ENCODE peak calls at places on chromosome X, in seven cellular contexts. P is neuronal stem cell; B is breast epithelium; E is BE2C; G is SJSA1; R is AG04450; C is CD4-positive, CD25-positive, alpha-beta regulatory T cell. V is an unnamed sample. For H3K27me3, the result is how much of the 10 kb centered on the place peaks cover.

GRCh38 chrX:29040160-29040559 is 452.9 kb downstream of the IL1RAPL1 start:
- DNase-seq in P (no peak), B (no peak), E (no peak), G (no peak), R (no peak), C (no peak), V (no peak)

GRCh38 chrX:4185086-4185485 is 471.6 kb upstream of the PRKX start:
- DNase-seq in P (no peak), B (no peak), E (no peak), G (no peak), R (no peak), C (no peak), V (no peak)

GRCh38 chrX:11899091-11899490 is 141.1 kb downstream of the MSL3 start:
- DNase-seq in P (no peak), B (no peak), E (no peak), G (peak), R (no peak), C (no peak), V (peak)

GRCh38 chrX:18951032-18951431 is 32.9 kb downstream of the PHKA2 start:
- DNase-seq in P (no peak), B (no peak), E (no peak), G (no peak), R (no peak), C (no peak), V (no peak)

GRCh38 chrX:37541991-37542390 is 29.5 kb upstream of the LANCL3 start:
- DNase-seq in P (no peak), B (no peak), E (no peak), G (no peak), R (no peak), C (no peak), V (no peak)

GRCh38 chrX:68571292-68572256 is 72.7 kb downstream of the YIPF6 start:
- DNase-seq in P (no peak), B (no peak), E (no peak), G (peak), R (peak), C (no peak), V (peak)

GRCh38 chrX:57286507-57287251 is at the start of gene FAAH2:
- DNase-seq in P (no peak), B (peak), E (no peak), G (no peak), R (no peak), C (peak), V (peak)

GRCh38 chrX:153488231-153488914 is 6.4 kb upstream of the BGN start:
- DNase-seq in P (no peak), B (no peak), E (no peak), G (no peak), R (no peak), C (no peak), V (no peak)

GRCh38 chrX:110733166-110733565 is 62.5 kb downstream of the CHRDL1 start:
- DNase-seq in P (no peak), B (no peak), E (no peak), G (no peak), R (no peak), C (no peak), V (no peak)

GRCh38 chrX:40368611-40369061 is 212.1 kb upstream of the ATP6AP2 start:
- DNase-seq in P (no peak), B (no peak), E (no peak), G (peak), R (no peak), C (no peak), V (no peak)

DNA sequence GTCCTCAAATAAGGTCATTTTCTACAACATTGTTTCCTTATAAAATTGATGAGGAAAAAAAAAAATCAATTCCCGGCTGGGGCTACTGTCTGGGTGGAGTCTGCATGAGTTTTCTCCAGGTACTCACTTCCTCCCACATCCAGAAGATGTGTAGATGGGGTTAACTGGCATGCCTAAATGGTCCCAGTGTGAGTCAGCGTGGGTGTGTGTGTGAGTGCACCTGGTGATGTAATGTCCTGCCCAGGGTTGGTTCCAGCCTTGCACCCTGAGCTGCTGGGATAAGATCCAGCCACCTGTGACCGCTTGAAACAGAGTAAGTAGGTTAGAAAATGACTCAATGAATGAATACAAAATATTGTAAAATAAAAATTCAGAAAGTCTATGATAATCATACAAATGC is 11.1 kb downstream of the USP26 start:
- DNase-seq in P (no peak), B (no peak), E (no peak), G (no peak), R (no peak), C (no peak), V (peak)
- H3K27me3 ChIP-seq in P (under half), B (under half), E (under half), G (under half), R (under half), C (under half), V (under half)

DNA sequence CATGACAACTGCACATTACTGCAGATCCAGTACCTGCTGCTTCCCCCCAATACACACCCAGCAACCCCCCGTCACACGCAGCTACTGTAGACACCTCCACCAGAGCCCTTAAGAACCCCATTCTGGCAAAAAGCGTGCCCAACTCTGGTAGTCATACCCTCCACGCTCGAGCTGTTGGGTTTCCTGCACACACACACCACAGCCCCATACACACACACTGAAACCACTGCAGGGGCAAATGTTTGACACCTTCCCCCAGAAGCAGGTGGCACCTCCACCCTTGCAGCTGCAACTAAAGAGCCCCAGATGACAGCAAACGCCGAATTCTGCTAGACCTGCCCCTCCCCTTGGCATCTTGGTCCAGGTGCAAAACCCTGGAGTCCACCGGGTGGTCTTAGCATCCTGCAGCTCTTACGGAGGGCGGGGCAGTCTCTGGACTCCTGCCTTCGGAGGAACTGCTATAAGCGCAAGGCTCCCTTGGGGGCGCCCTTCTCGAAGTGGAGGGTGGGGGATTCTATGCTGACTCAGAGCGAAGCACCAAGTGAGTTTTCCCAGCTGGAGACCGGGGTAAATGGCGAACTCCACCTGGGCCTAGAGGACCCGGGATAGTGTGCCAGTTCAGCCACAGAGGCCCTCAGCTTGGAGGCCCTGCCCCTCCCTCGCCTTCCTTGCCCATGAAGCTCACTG is 1.5 kb downstream of the FRMPD3 start:
- DNase-seq in P (peak), B (no peak), E (peak), G (no peak), R (no peak), C (no peak), V (no peak)
- H3K27me3 ChIP-seq in P (under half), B (half or more), E (under half), G (under half), R (under half), C (under half), V (under half)

GRCh38 chrX:14076639-14077038 is 46.9 kb upstream of the GEMIN8 start:
- DNase-seq in P (no peak), B (no peak), E (no peak), G (no peak), R (no peak), C (no peak), V (no peak)
- H3K27me3 ChIP-seq in P (under half), B (under half), E (under half), G (under half), R (under half), C (under half), V (under half)

DNA sequence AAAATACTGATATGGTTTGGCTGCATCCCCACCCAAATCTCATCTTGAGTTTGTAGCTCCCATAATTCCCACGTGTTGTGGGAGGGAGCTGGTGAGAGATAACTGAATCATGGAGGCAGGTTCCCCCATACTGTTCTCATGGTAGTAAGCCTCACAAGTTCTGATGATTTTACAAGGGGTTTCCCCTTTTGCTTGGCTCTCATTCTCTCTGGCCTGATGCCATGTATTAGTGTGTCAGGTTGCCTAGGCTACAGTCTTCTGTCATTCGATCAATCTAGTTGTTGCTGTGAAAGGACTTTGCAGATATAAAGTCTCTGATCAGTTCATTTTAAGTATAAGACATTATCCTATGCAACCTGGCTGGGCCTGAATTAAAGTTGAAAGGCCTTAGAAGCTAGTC is 209.3 kb upstream of the MAOA start:
- DNase-seq in P (no peak), B (no peak), E (no peak), G (no peak), R (no peak), C (no peak), V (no peak)
- H3K27me3 ChIP-seq in P (under half), B (under half), E (under half), G (under half), R (under half), C (under half), V (under half)

GRCh38 chrX:124504106-124504983 is 158.0 kb downstream of the SH2D1A start:
- DNase-seq in P (no peak), B (no peak), E (no peak), G (no peak), R (no peak), C (no peak), V (no peak)

GRCh38 chrX:124506031-124506430 is 159.7 kb downstream of the SH2D1A start:
- DNase-seq in P (no peak), B (no peak), E (no peak), G (no peak), R (no peak), C (no peak), V (no peak)

GRCh38 chrX:124502144-124502543 is 155.8 kb downstream of the SH2D1A start:
- DNase-seq in P (no peak), B (no peak), E (no peak), G (no peak), R (no peak), C (no peak), V (no peak)

GRCh38 chrX:124501566-124501965 is 155.2 kb downstream of the SH2D1A start:
- DNase-seq in P (no peak), B (no peak), E (no peak), G (no peak), R (no peak), C (no peak), V (no peak)

GRCh38 chrX:124502599-124502998 is 156.2 kb downstream of the SH2D1A start:
- DNase-seq in P (no peak), B (no peak), E (no peak), G (no peak), R (no peak), C (no peak), V (no peak)
- H3K27me3 ChIP-seq in P (under half), B (under half), E (under half), G (under half), R (under half), C (under half), V (under half)

GRCh38 chrX:52585892-52586291 is 68.8 kb downstream of the SSX7 start:
- DNase-seq in P (no peak), B (no peak), E (no peak), G (no peak), R (no peak), C (no peak), V (no peak)
- H3K27me3 ChIP-seq in P (under half), B (half or more), E (under half), G (under half), R (under half), C (under half), V (under half)

DNA sequence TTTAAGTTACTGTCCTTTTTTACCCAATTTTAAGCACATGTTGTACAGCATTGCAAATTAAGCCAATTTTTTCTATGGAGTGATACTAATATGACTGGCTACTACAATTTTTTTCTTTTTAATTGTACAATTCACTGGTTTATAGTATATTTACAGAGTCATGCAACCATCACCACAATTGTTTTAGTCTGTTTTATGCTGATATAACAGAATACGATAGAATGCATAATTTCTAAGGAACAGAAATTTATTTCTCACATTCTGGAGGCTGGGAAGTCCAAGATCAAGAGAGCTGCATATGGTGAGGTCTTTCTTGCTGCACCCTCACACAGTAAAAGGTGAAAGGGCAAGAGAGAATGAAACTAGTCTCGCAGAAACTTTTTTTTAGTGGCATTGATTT is 125.3 kb downstream of the GLUD2 start:
- DNase-seq in P (no peak), B (no peak), E (no peak), G (no peak), R (no peak), C (no peak), V (no peak)
- H3K27me3 ChIP-seq in P (under half), B (under half), E (under half), G (under half), R (under half), C (under half), V (under half)

DNA sequence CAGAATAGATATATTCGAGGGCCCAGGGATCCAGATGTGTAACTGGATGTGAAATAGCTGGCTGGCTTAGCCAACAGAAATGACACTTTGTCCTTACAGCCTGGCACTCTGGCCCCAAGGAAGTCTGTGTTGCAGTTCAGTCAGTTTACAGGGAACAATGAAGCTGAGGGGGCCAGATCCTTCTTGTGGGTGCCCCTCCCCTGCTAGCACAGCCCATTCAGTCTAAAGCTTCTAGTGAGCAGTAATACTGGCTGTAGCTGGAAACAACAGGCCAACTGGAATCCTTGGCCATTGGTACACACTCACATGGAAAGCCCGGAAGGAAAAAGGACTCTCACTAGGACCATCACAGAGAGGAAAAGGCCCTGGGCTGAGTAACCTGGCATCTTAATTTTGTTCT is 22.7 kb upstream of the CD40LG start:
- DNase-seq in P (no peak), B (no peak), E (no peak), G (no peak), R (no peak), C (no peak), V (no peak)
- H3K27me3 ChIP-seq in P (under half), B (under half), E (under half), G (under half), R (under half), C (under half), V (under half)

GRCh38 chrX:150361070-150361776 is 1.9 kb upstream of the MAMLD1 start:
- DNase-seq in P (no peak), B (no peak), E (no peak), G (no peak), R (no peak), C (no peak), V (no peak)

GRCh38 chrX:150357790-150358189 is 5.3 kb upstream of the MAMLD1 start:
- DNase-seq in P (no peak), B (no peak), E (no peak), G (no peak), R (no peak), C (no peak), V (no peak)

GRCh38 chrX:150360331-150360730 is 2.8 kb upstream of the MAMLD1 start:
- DNase-seq in P (no peak), B (no peak), E (no peak), G (no peak), R (no peak), C (no peak), V (no peak)

GRCh38 chrX:150355898-150356297 is 7.2 kb upstream of the MAMLD1 start:
- DNase-seq in P (no peak), B (no peak), E (no peak), G (no peak), R (no peak), C (no peak), V (no peak)

DNA sequence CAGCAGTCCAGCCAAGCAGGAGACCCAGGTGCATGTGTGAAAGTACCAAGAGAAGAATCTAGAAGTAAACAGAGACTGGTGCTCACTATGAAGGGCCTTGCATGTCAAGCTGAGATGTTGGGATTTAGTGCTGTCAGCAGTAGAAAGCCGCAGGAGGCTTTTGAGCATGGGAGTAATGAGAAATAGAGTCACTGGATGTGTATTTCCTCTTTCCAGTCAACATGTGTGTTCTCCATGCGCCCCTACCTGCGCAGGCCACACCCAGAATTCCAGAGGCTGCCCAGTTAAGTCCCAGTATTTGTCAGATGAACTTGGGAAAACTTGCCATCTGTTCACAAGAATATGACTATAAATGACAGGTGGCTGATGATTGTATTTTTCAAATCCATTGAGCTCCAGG is 4.5 kb upstream of the MAMLD1 start:
- DNase-seq in P (no peak), B (no peak), E (no peak), G (no peak), R (no peak), C (no peak), V (no peak)
- H3K27me3 ChIP-seq in P (under half), B (under half), E (under half), G (under half), R (under half), C (under half), V (under half)

DNA sequence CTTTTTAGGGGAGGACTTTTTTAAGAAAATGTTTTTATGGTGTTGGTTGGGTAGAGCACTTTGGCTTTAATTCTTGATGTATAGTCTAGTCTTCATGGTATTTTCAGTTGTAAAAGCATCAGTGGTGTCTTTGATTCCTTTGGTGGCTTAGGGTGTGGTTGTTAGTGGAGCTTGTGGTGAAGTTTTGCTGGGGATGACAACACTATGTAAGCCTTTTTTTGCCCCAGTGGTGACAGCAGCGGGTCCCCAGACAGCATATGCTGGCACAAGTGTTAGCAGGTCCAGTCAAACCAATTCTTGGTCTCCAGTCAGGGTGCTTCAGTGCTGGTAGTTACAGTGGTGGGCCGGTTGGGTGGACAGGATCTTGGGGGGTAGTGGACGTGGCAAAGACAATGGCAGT is 52.0 kb downstream of the CHIC1 start:
- DNase-seq in P (no peak), B (no peak), E (no peak), G (no peak), R (no peak), C (no peak), V (no peak)
- H3K27me3 ChIP-seq in P (under half), B (under half), E (under half), G (under half), R (under half), C (under half), V (under half)